ENCODE peak calls at places on chromosomes 6 and 20, in six cellular contexts. One of them, this sample, is unnamed.
A peak's percentile ranks its signal among the peaks of the same experiment; 100 is the strongest.

GRCh38 chr6:105591053-105591452 is 188.2 kb upstream of the PREP start:
- DNase-seq in breast epithelium: no peak
- DNase-seq in GM12865: peak; percentile 86
- DNase-seq in fibroblast of mammary gland: peak; percentile 57
- DNase-seq in glutamatergic neuron: no peak
- DNase-seq in pancreas: no peak
- DNase-seq in this sample: no peak

GRCh38 chr6:27472182-27472616 is 706 bp downstream of the ZNF184 start:
- DNase-seq in breast epithelium: peak; percentile 52
- DNase-seq in GM12865: peak; percentile 81
- DNase-seq in fibroblast of mammary gland: peak; percentile 86
- DNase-seq in glutamatergic neuron: peak; percentile 67
- DNase-seq in pancreas: no peak
- DNase-seq in this sample: peak; percentile 56

GRCh38 chr20:32091888-32092346 is 17.6 kb upstream of the TM9SF4 start:
- DNase-seq in breast epithelium: peak; percentile 77
- DNase-seq in GM12865: peak; percentile 83
- DNase-seq in fibroblast of mammary gland: peak; percentile 75
- DNase-seq in glutamatergic neuron: peak; percentile 100
- DNase-seq in pancreas: peak; percentile 54
- DNase-seq in this sample: peak; percentile 86

GRCh38 chr20:52959125-52959524 is 13.0 kb upstream of the TSHZ2 start:
- DNase-seq in breast epithelium: no peak
- DNase-seq in GM12865: peak; percentile 13
- DNase-seq in fibroblast of mammary gland: no peak
- DNase-seq in glutamatergic neuron: no peak
- DNase-seq in pancreas: no peak
- DNase-seq in this sample: no peak

GRCh38 chr20:53944796-53945195 is 125.6 kb downstream of the BCAS1 start:
- DNase-seq in breast epithelium: no peak
- DNase-seq in GM12865: no peak
- DNase-seq in fibroblast of mammary gland: no peak
- DNase-seq in glutamatergic neuron: no peak
- DNase-seq in pancreas: no peak
- DNase-seq in this sample: no peak

GRCh38 chr6:17505062-17505476 is 95.0 kb upstream of the FAM8A1 start:
- DNase-seq in breast epithelium: no peak
- DNase-seq in GM12865: peak; percentile 5
- DNase-seq in fibroblast of mammary gland: peak; percentile 14
- DNase-seq in glutamatergic neuron: no peak
- DNase-seq in pancreas: no peak
- DNase-seq in this sample: no peak

GRCh38 chr6:14584450-14584849 is 466.9 kb downstream of the CD83 start:
- DNase-seq in breast epithelium: no peak
- DNase-seq in GM12865: no peak
- DNase-seq in fibroblast of mammary gland: no peak
- DNase-seq in glutamatergic neuron: no peak
- DNase-seq in pancreas: no peak
- DNase-seq in this sample: no peak

GRCh38 chr20:13736792-13737191 is 47.9 kb downstream of the ESF1 start:
- DNase-seq in breast epithelium: no peak
- DNase-seq in GM12865: no peak
- DNase-seq in fibroblast of mammary gland: peak; percentile 87
- DNase-seq in glutamatergic neuron: no peak
- DNase-seq in pancreas: no peak
- DNase-seq in this sample: no peak

GRCh38 chr6:33505544-33506330 is 51.4 kb downstream of the ZBTB9 start:
- DNase-seq in breast epithelium: no peak
- DNase-seq in GM12865: no peak
- DNase-seq in fibroblast of mammary gland: no peak
- DNase-seq in glutamatergic neuron: no peak
- DNase-seq in pancreas: no peak
- DNase-seq in this sample: no peak

GRCh38 chr6:42028234-42029061 is 21.9 kb upstream of the TAF8 start:
- DNase-seq in breast epithelium: no peak
- DNase-seq in GM12865: no peak
- DNase-seq in fibroblast of mammary gland: peak; percentile 77
- DNase-seq in glutamatergic neuron: no peak
- DNase-seq in pancreas: no peak
- DNase-seq in this sample: no peak

GRCh38 chr6:110053395-110054240 is 75.5 kb downstream of the GPR6 start:
- DNase-seq in breast epithelium: no peak
- DNase-seq in GM12865: peak; percentile 45
- DNase-seq in fibroblast of mammary gland: peak; percentile 72
- DNase-seq in glutamatergic neuron: no peak
- DNase-seq in pancreas: peak; percentile 12
- DNase-seq in this sample: no peak

GRCh38 chr6:37822851-37823682 is 3.5 kb downstream of the ZFAND3 start:
- DNase-seq in breast epithelium: no peak
- DNase-seq in GM12865: no peak
- DNase-seq in fibroblast of mammary gland: peak; percentile 49
- DNase-seq in glutamatergic neuron: no peak
- DNase-seq in pancreas: no peak
- DNase-seq in this sample: no peak

GRCh38 chr20:58431134-58431533 is 42.1 kb downstream of the VAPB start:
- DNase-seq in breast epithelium: no peak
- DNase-seq in GM12865: no peak
- DNase-seq in fibroblast of mammary gland: no peak
- DNase-seq in glutamatergic neuron: no peak
- DNase-seq in pancreas: no peak
- DNase-seq in this sample: no peak

GRCh38 chr6:15089569-15090144 is 156.2 kb upstream of the JARID2 start:
- DNase-seq in breast epithelium: peak; percentile 76
- DNase-seq in GM12865: no peak
- DNase-seq in fibroblast of mammary gland: no peak
- DNase-seq in glutamatergic neuron: no peak
- DNase-seq in pancreas: peak; percentile 11
- DNase-seq in this sample: no peak

GRCh38 chr6:35919085-35919826 is 1.6 kb downstream of the SRPK1 start:
- DNase-seq in breast epithelium: no peak
- DNase-seq in GM12865: peak; percentile 16
- DNase-seq in fibroblast of mammary gland: peak; percentile 49
- DNase-seq in glutamatergic neuron: no peak
- DNase-seq in pancreas: no peak
- DNase-seq in this sample: no peak

GRCh38 chr6:1063671-1064355 is 248.1 kb upstream of the FOXQ1 start:
- DNase-seq in breast epithelium: no peak
- DNase-seq in GM12865: no peak
- DNase-seq in fibroblast of mammary gland: peak; percentile 25
- DNase-seq in glutamatergic neuron: no peak
- DNase-seq in pancreas: no peak
- DNase-seq in this sample: no peak

GRCh38 chr6:28490191-28490890 is 25.3 kb downstream of the GPX6 start:
- DNase-seq in breast epithelium: no peak
- DNase-seq in GM12865: peak; percentile 34
- DNase-seq in fibroblast of mammary gland: no peak
- DNase-seq in glutamatergic neuron: no peak
- DNase-seq in pancreas: no peak
- DNase-seq in this sample: no peak

GRCh38 chr6:7087066-7087465 is 20.7 kb upstream of the RREB1 start:
- DNase-seq in breast epithelium: no peak
- DNase-seq in GM12865: no peak
- DNase-seq in fibroblast of mammary gland: peak; percentile 36
- DNase-seq in glutamatergic neuron: no peak
- DNase-seq in pancreas: no peak
- DNase-seq in this sample: no peak

GRCh38 chr6:141829566-141829965 is 303.2 kb upstream of the GJE1 start:
- DNase-seq in breast epithelium: no peak
- DNase-seq in GM12865: no peak
- DNase-seq in fibroblast of mammary gland: no peak
- DNase-seq in glutamatergic neuron: no peak
- DNase-seq in pancreas: no peak
- DNase-seq in this sample: no peak

DNA sequence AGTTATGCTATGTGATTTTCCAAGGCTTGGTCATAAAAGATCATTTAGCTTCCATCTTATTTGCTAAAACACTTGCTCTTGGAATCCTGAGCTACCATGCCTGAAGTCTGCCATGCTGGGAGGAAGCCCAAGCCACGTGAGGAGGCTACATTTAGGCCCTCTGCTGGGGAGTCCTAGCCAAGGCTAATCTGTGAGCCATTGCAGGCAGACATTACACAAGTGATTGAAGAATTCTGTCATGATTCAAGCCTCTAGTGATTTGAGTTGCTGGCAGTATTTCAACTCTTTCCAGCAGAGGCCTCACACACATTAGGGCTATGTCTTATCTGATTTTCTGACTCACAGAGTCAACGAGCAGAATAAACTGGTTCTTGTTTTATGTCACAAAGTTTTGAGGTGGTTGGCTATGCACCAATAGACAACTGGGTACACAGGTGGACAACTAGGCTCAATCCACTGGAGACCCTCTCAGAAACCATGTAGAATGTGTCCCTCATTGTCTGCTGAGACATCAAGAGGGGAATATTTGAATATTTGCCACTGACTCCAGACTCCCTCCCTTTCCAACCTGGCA is 227.2 kb upstream of the SULF2 start:
- DNase-seq in breast epithelium: no peak
- DNase-seq in GM12865: no peak
- DNase-seq in fibroblast of mammary gland: peak; percentile 86
- DNase-seq in glutamatergic neuron: no peak
- DNase-seq in pancreas: no peak
- DNase-seq in this sample: no peak
- TF ChIP-seq CTCF in breast epithelium: no peak
- TF ChIP-seq CTCF in GM12865: no peak
- TF ChIP-seq CTCF in fibroblast of mammary gland: peak; percentile 42
- TF ChIP-seq CTCF in glutamatergic neuron: no peak
- TF ChIP-seq CTCF in pancreas: no peak
- TF ChIP-seq CTCF in this sample: no peak

GRCh38 chr6:39873439-39873838 is 60.8 kb downstream of the MOCS1 start:
- DNase-seq in breast epithelium: no peak
- DNase-seq in GM12865: no peak
- DNase-seq in fibroblast of mammary gland: no peak
- DNase-seq in glutamatergic neuron: no peak
- DNase-seq in pancreas: no peak
- DNase-seq in this sample: no peak

GRCh38 chr6:39867592-39867991 is 66.7 kb downstream of the MOCS1 start:
- DNase-seq in breast epithelium: no peak
- DNase-seq in GM12865: no peak
- DNase-seq in fibroblast of mammary gland: no peak
- DNase-seq in glutamatergic neuron: no peak
- DNase-seq in pancreas: no peak
- DNase-seq in this sample: no peak

GRCh38 chr6:39876111-39876510 is 58.2 kb downstream of the MOCS1 start:
- DNase-seq in breast epithelium: no peak
- DNase-seq in GM12865: no peak
- DNase-seq in fibroblast of mammary gland: no peak
- DNase-seq in glutamatergic neuron: no peak
- DNase-seq in pancreas: no peak
- DNase-seq in this sample: no peak

GRCh38 chr6:39865011-39865888 is 69.0 kb downstream of the MOCS1 start:
- DNase-seq in breast epithelium: peak; percentile 74
- DNase-seq in GM12865: peak; percentile 53
- DNase-seq in fibroblast of mammary gland: peak; percentile 65
- DNase-seq in glutamatergic neuron: peak; percentile 77
- DNase-seq in pancreas: peak; percentile 38
- DNase-seq in this sample: peak; percentile 78

DNA sequence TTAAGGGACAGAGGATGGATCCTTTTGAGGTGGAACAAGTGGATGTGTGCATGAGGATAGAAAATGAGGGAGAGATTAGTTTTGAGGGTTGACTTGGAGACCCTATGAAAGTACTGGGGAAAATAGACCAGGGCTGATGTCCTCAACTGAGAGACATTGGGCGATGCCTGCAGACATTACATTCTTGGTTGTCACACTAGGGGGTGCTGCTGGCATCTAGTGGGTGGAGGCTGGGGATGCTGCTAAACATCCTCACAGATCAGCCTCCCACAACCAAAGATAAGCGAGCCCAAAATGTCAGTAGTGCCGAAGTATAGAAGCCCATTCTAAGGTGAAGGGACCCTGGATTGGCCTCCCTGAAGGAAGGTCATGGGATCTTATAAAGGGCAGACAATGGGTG is 63.3 kb downstream of the MOCS1 start:
- DNase-seq in breast epithelium: no peak
- DNase-seq in GM12865: no peak
- DNase-seq in fibroblast of mammary gland: no peak
- DNase-seq in glutamatergic neuron: no peak
- DNase-seq in pancreas: no peak
- DNase-seq in this sample: no peak
- TF ChIP-seq CTCF in breast epithelium: no peak
- TF ChIP-seq CTCF in GM12865: no peak
- TF ChIP-seq CTCF in fibroblast of mammary gland: peak; percentile 18
- TF ChIP-seq CTCF in glutamatergic neuron: no peak
- TF ChIP-seq CTCF in pancreas: no peak
- TF ChIP-seq CTCF in this sample: no peak

DNA sequence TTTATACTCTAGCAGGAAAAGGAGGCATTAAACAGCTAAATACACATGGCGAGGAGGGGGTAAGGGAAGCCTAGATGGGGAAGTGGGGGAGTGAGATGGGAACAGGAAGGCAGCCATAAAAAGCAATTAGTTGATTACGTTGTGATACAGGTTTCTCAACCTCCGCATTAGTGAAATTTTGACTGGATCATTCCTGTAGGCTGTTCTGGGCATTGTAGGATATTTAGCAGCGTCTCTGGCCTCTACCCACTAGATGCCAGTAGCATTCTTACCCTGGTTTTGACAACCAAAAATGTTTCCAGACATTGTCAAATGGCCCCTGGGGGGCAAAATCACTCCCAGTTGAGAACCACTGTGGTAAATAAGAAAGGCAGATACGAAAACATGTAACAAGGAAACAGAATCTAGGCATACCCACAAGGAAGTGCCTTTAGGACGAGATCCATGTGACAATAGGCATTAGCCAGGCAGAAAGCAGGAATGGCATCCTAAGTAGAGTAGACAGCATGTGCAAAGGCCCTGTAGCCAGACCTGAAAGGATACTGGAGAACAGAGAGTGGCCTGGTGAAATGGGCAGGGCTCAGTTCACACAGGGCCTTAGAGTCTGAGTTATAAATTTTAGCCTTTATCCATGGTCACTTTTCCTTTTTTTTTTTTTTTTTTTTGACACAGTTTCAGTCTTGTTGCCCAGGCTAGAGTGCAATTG is 25.8 kb upstream of the PTPN1 start:
- DNase-seq in breast epithelium: no peak
- DNase-seq in GM12865: no peak
- DNase-seq in fibroblast of mammary gland: no peak
- DNase-seq in glutamatergic neuron: no peak
- DNase-seq in pancreas: no peak
- DNase-seq in this sample: no peak
- TF ChIP-seq CTCF in breast epithelium: no peak
- TF ChIP-seq CTCF in GM12865: peak; percentile 12
- TF ChIP-seq CTCF in fibroblast of mammary gland: peak; percentile 9
- TF ChIP-seq CTCF in glutamatergic neuron: no peak
- TF ChIP-seq CTCF in pancreas: no peak
- TF ChIP-seq CTCF in this sample: no peak

GRCh38 chr6:77123527-77123926 is 339.8 kb downstream of the HTR1B start:
- DNase-seq in breast epithelium: no peak
- DNase-seq in GM12865: no peak
- DNase-seq in fibroblast of mammary gland: no peak
- DNase-seq in glutamatergic neuron: no peak
- DNase-seq in pancreas: no peak
- DNase-seq in this sample: no peak

DNA sequence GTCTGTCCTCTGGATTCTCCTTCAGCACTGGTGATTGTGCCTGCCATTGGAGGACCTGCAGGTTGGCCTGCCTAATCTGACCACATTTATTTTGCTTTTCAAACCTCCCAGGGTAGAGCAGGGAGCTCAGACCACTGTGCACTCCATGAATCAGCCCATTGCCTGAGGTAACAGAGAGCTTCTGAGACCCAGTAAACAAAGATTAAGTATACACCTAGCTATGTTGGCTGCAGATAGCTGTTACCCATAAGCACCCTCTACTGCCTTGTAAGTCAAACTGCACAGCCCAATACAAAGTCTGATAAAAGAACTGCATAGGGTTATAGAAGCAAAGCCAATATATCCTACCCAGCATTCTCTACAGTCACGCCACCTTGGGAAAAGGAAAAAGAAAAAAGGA is 338.7 kb downstream of the HTR1B start:
- DNase-seq in breast epithelium: no peak
- DNase-seq in GM12865: peak; percentile 1
- DNase-seq in fibroblast of mammary gland: peak; percentile 2
- DNase-seq in glutamatergic neuron: no peak
- DNase-seq in pancreas: no peak
- DNase-seq in this sample: no peak
- TF ChIP-seq CTCF in breast epithelium: no peak
- TF ChIP-seq CTCF in GM12865: no peak
- TF ChIP-seq CTCF in fibroblast of mammary gland: peak; percentile 11
- TF ChIP-seq CTCF in glutamatergic neuron: no peak
- TF ChIP-seq CTCF in pancreas: no peak
- TF ChIP-seq CTCF in this sample: no peak